ENCODE peak calls at places on chromosomes 11 and 22, in eight cellular contexts. One of them, this sample, is unnamed.

GRCh38 chr22:50571264-50572175 is 6.7 kb downstream of the CPT1B start:
- DNase-seq in left kidney: no peak
- DNase-seq in brain microvascular endothelial cell: no peak
- DNase-seq in mucosa of gallbladder: no peak
- DNase-seq in endodermal cell: no peak
- DNase-seq in T-helper 9 cell: no peak
- DNase-seq in PC-3: no peak
- DNase-seq in left ventricle myocardium inferior: no peak
- DNase-seq in this sample: no peak

GRCh38 chr11:60700689-60701508 is 1.5 kb downstream of the MS4A8 start:
- DNase-seq in endodermal cell: peak
- DNase-seq in T-helper 9 cell: no peak
- DNase-seq in left ventricle myocardium inferior: no peak
- DNase-seq in mucosa of gallbladder: peak
- DNase-seq in PC-3: peak
- DNase-seq in brain microvascular endothelial cell: no peak
- DNase-seq in left kidney: peak
- DNase-seq in this sample: peak

GRCh38 chr11:65314501-65315203 is at the start of gene CDC42EP2:
- DNase-seq in left ventricle myocardium inferior: peak
- DNase-seq in mucosa of gallbladder: peak
- DNase-seq in PC-3: peak
- DNase-seq in endodermal cell: peak
- DNase-seq in T-helper 9 cell: peak
- DNase-seq in brain microvascular endothelial cell: peak
- DNase-seq in left kidney: peak
- DNase-seq in this sample: peak

GRCh38 chr11:62981743-62982142 is 3.0 kb downstream of the SLC22A6 start:
- DNase-seq in left ventricle myocardium inferior: no peak
- DNase-seq in T-helper 9 cell: no peak
- DNase-seq in endodermal cell: peak
- DNase-seq in mucosa of gallbladder: no peak
- DNase-seq in brain microvascular endothelial cell: no peak
- DNase-seq in left kidney: no peak
- DNase-seq in PC-3: no peak
- DNase-seq in this sample: no peak

GRCh38 chr11:128380280-128380604 is 207.1 kb downstream of the ETS1 start:
- DNase-seq in PC-3: peak
- DNase-seq in left kidney: no peak
- DNase-seq in T-helper 9 cell: no peak
- DNase-seq in mucosa of gallbladder: no peak
- DNase-seq in endodermal cell: no peak
- DNase-seq in brain microvascular endothelial cell: no peak
- DNase-seq in left ventricle myocardium inferior: no peak
- DNase-seq in this sample: no peak

GRCh38 chr11:70033711-70034070 is 44.4 kb upstream of the ANO1 start:
- DNase-seq in T-helper 9 cell: no peak
- DNase-seq in endodermal cell: peak
- DNase-seq in left ventricle myocardium inferior: no peak
- DNase-seq in mucosa of gallbladder: no peak
- DNase-seq in brain microvascular endothelial cell: no peak
- DNase-seq in PC-3: no peak
- DNase-seq in left kidney: no peak
- DNase-seq in this sample: no peak

GRCh38 chr11:28863422-28863821 is 755.2 kb downstream of the METTL15 start:
- DNase-seq in PC-3: no peak
- DNase-seq in left kidney: no peak
- DNase-seq in T-helper 9 cell: no peak
- DNase-seq in mucosa of gallbladder: no peak
- DNase-seq in brain microvascular endothelial cell: no peak
- DNase-seq in endodermal cell: no peak
- DNase-seq in left ventricle myocardium inferior: no peak
- DNase-seq in this sample: no peak

GRCh38 chr11:1889941-1890855 is 1.5 kb downstream of the PRR33 start:
- DNase-seq in mucosa of gallbladder: no peak
- DNase-seq in endodermal cell: no peak
- DNase-seq in left kidney: no peak
- DNase-seq in left ventricle myocardium inferior: no peak
- DNase-seq in PC-3: no peak
- DNase-seq in brain microvascular endothelial cell: no peak
- DNase-seq in T-helper 9 cell: no peak
- DNase-seq in this sample: no peak

GRCh38 chr22:28923826-28924732 is 40.7 kb downstream of the ZNRF3 start:
- DNase-seq in PC-3: no peak
- DNase-seq in endodermal cell: no peak
- DNase-seq in left ventricle myocardium inferior: no peak
- DNase-seq in left kidney: peak
- DNase-seq in T-helper 9 cell: no peak
- DNase-seq in mucosa of gallbladder: peak
- DNase-seq in brain microvascular endothelial cell: no peak
- DNase-seq in this sample: no peak

GRCh38 chr11:127620660-127621059 is 620.1 kb upstream of the KIRREL3 start:
- DNase-seq in PC-3: no peak
- DNase-seq in brain microvascular endothelial cell: no peak
- DNase-seq in mucosa of gallbladder: no peak
- DNase-seq in endodermal cell: no peak
- DNase-seq in T-helper 9 cell: no peak
- DNase-seq in left kidney: no peak
- DNase-seq in left ventricle myocardium inferior: no peak
- DNase-seq in this sample: peak

This sample was measured in fibroblast of the aortic adventitia.